ENCODE peak calls at places on chromosomes 12 and 14, in four cellular contexts. One of them, this sample, is unnamed.

GRCh38 chr12:118357327-118358007 is 15.2 kb downstream of the TAOK3 start:
- DNase-seq in heart left ventricle: no peak
- DNase-seq in cardiac fibroblast: peak; percentile 91
- DNase-seq in heart right ventricle: peak; percentile 74
- DNase-seq in this sample: no peak

GRCh38 chr12:94359761-94360160 is 99.9 kb downstream of the CEP83 start:
- DNase-seq in heart left ventricle: no peak
- DNase-seq in cardiac fibroblast: no peak
- DNase-seq in heart right ventricle: no peak
- DNase-seq in this sample: no peak

GRCh38 chr12:5332521-5332920 is 99.4 kb upstream of the NTF3 start:
- DNase-seq in heart left ventricle: no peak
- DNase-seq in cardiac fibroblast: no peak
- DNase-seq in heart right ventricle: no peak
- DNase-seq in this sample: no peak

GRCh38 chr12:127463237-127463636 is 803.7 kb upstream of the TMEM132C start:
- DNase-seq in heart left ventricle: no peak
- DNase-seq in cardiac fibroblast: no peak
- DNase-seq in heart right ventricle: no peak
- DNase-seq in this sample: no peak

GRCh38 chr12:88529531-88530488 is 50.5 kb downstream of the KITLG start:
- DNase-seq in heart left ventricle: no peak
- DNase-seq in cardiac fibroblast: no peak
- DNase-seq in heart right ventricle: no peak
- DNase-seq in this sample: peak; percentile 11

GRCh38 chr12:130839770-130840355 is 813 bp upstream of the STX2 start:
- DNase-seq in heart left ventricle: no peak
- DNase-seq in cardiac fibroblast: no peak
- DNase-seq in heart right ventricle: no peak
- DNase-seq in this sample: no peak

GRCh38 chr12:108850854-108851573 is 6.4 kb downstream of the SSH1 start:
- DNase-seq in heart left ventricle: peak; percentile 81
- DNase-seq in cardiac fibroblast: peak; percentile 97
- DNase-seq in heart right ventricle: peak; percentile 82
- DNase-seq in this sample: no peak

GRCh38 chr12:65695077-65695865 is 129.0 kb upstream of the HMGA2 start:
- DNase-seq in heart left ventricle: peak; percentile 70
- DNase-seq in cardiac fibroblast: peak; percentile 99
- DNase-seq in heart right ventricle: peak; percentile 16
- DNase-seq in this sample: peak; percentile 95

GRCh38 chr12:12265035-12265434 is 1.8 kb downstream of the LRP6 start:
- DNase-seq in heart left ventricle: no peak
- DNase-seq in cardiac fibroblast: no peak
- DNase-seq in heart right ventricle: no peak
- DNase-seq in this sample: no peak

GRCh38 chr12:96906849-96907664 is at the start of gene NEDD1:
- DNase-seq in heart left ventricle: peak; percentile 93
- DNase-seq in cardiac fibroblast: peak; percentile 79
- DNase-seq in heart right ventricle: peak; percentile 86
- DNase-seq in this sample: no peak

GRCh38 chr12:22738945-22739344 is 114.0 kb downstream of the ETNK1 start:
- DNase-seq in heart left ventricle: no peak
- DNase-seq in cardiac fibroblast: peak; percentile 76
- DNase-seq in heart right ventricle: no peak
- DNase-seq in this sample: peak; percentile 53

GRCh38 chr12:127998936-127999467 is 268.0 kb upstream of the TMEM132C start:
- DNase-seq in heart left ventricle: no peak
- DNase-seq in cardiac fibroblast: no peak
- DNase-seq in heart right ventricle: no peak
- DNase-seq in this sample: no peak

GRCh38 chr12:14841761-14842160 is 1.6 kb downstream of the ART4 start:
- DNase-seq in heart left ventricle: no peak
- DNase-seq in cardiac fibroblast: peak; percentile 92
- DNase-seq in heart right ventricle: peak; percentile 71
- DNase-seq in this sample: no peak

GRCh38 chr12:65584041-65584440 is 240.2 kb upstream of the HMGA2 start:
- DNase-seq in heart left ventricle: no peak
- DNase-seq in cardiac fibroblast: no peak
- DNase-seq in heart right ventricle: no peak
- DNase-seq in this sample: no peak

GRCh38 chr14:67492538-67492937 is 4.0 kb upstream of the TMEM229B start:
- DNase-seq in heart left ventricle: no peak
- DNase-seq in cardiac fibroblast: no peak
- DNase-seq in heart right ventricle: no peak
- DNase-seq in this sample: no peak

GRCh38 chr12:118737985-118738540 is 243.3 kb upstream of the SRRM4 start:
- DNase-seq in heart left ventricle: no peak
- DNase-seq in cardiac fibroblast: no peak
- DNase-seq in heart right ventricle: no peak
- DNase-seq in this sample: no peak

GRCh38 chr12:55682087-55682796 is 25.5 kb downstream of the ITGA7 start:
- DNase-seq in heart left ventricle: no peak
- DNase-seq in cardiac fibroblast: no peak
- DNase-seq in heart right ventricle: no peak
- DNase-seq in this sample: no peak
- H3K4me3 ChIP-seq in heart left ventricle: peak overlapping the region; percentile 46
- H3K4me3 ChIP-seq in cardiac fibroblast: no peak overlapping the region
- H3K4me3 ChIP-seq in heart right ventricle: peak overlapping the region; percentile 52
- H3K4me3 ChIP-seq in this sample: no peak overlapping the region

DNA sequence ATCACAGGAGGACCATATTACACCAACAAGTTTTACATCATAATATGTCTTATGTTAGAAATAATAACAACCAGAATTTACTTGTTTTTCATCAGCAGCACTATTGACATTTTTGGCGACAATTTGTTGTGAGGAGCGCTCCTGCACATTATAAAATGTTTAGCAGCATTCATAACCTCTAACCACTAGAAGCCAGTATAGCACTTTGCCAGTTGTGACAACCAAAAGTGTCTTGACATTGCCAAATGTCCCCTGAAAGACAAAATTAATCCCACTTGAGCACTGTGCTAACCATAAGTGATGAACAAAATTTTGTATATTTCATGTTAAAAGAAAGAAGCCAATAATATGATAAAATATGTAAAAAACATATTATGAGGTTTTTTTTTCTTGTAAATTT is 356.9 kb upstream of the LMO3 start:
- DNase-seq in heart left ventricle: no peak
- DNase-seq in cardiac fibroblast: no peak
- DNase-seq in heart right ventricle: no peak
- DNase-seq in this sample: no peak
- TF ChIP-seq CTCF in heart left ventricle: no peak
- TF ChIP-seq CTCF in cardiac fibroblast: no peak
- TF ChIP-seq CTCF in heart right ventricle: no peak
- TF ChIP-seq CTCF in this sample: no peak

GRCh38 chr14:35807131-35807961 is 1.7 kb downstream of the RALGAPA1 start:
- DNase-seq in heart left ventricle: no peak
- DNase-seq in cardiac fibroblast: peak; percentile 6
- DNase-seq in heart right ventricle: no peak
- DNase-seq in this sample: no peak
- H3K4me3 ChIP-seq in heart left ventricle: peak overlapping the region; percentile 71
- H3K4me3 ChIP-seq in cardiac fibroblast: peak overlapping the region; percentile 84
- H3K4me3 ChIP-seq in heart right ventricle: peak overlapping the region; percentile 92
- H3K4me3 ChIP-seq in this sample: peak overlapping the region; percentile 80

DNA sequence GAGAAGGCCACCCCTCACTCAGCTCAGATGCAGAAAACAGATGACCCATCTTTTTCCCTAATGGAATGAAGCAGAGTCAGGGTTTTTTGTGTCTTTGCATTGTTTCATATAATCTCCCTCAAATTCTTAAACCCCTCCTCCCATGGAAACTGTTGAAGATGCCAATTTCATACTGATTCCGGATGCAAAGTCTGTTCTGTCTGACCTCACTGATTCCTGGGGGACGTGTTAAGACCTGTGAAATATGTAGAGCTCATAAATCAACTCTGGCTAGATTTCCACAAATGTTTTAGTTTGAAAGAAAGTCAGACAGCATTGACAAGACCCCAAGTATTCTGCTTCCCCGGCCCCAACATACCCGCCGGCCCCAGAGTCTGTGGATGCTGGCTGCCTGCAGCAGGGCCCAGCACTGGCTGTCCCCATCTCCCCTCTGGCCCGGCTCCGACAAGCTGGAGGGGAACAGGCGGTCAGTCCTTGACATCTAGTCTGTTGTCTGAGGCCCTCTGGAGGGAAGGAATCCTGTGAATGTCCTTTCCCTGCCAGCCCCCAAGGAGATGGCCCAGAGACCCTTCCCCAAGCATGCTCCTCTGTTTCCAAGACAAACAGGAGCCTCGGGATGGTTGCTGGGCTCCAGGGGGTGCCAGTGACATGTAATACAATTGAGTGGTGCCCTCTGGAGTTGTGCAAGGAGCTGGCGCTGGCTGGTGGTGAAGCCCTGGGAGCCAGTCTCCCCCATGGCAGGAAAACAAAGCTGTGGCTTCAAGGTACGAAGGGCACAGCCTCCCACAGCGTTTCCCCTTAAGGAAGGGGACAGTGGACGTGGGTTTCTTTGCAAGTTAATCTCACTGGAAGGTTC is 22.4 kb downstream of the FBLN5 start:
- DNase-seq in heart left ventricle: peak; percentile 68
- DNase-seq in cardiac fibroblast: peak; percentile 63
- DNase-seq in heart right ventricle: no peak
- DNase-seq in this sample: peak; percentile 44
- TF ChIP-seq CTCF in heart left ventricle: no peak
- TF ChIP-seq CTCF in cardiac fibroblast: no peak
- TF ChIP-seq CTCF in heart right ventricle: no peak
- TF ChIP-seq CTCF in this sample: no peak

GRCh38 chr12:120230974-120231315 is 30.0 kb upstream of the RPLP0 start:
- DNase-seq in heart left ventricle: peak; percentile 34
- DNase-seq in cardiac fibroblast: no peak
- DNase-seq in heart right ventricle: no peak
- DNase-seq in this sample: no peak

GRCh38 chr12:120229071-120229582 is 28.2 kb upstream of the RPLP0 start:
- DNase-seq in heart left ventricle: no peak
- DNase-seq in cardiac fibroblast: no peak
- DNase-seq in heart right ventricle: peak; percentile 24
- DNase-seq in this sample: no peak

GRCh38 chr12:120229583-120230325 is 28.8 kb upstream of the RPLP0 start:
- DNase-seq in heart left ventricle: peak; percentile 70
- DNase-seq in cardiac fibroblast: peak; percentile 57
- DNase-seq in heart right ventricle: peak; percentile 26
- DNase-seq in this sample: no peak

GRCh38 chr12:120231316-120232011 is 30.6 kb upstream of the RPLP0 start:
- DNase-seq in heart left ventricle: peak; percentile 82
- DNase-seq in cardiac fibroblast: peak; percentile 97
- DNase-seq in heart right ventricle: peak; percentile 72
- DNase-seq in this sample: peak; percentile 73

DNA sequence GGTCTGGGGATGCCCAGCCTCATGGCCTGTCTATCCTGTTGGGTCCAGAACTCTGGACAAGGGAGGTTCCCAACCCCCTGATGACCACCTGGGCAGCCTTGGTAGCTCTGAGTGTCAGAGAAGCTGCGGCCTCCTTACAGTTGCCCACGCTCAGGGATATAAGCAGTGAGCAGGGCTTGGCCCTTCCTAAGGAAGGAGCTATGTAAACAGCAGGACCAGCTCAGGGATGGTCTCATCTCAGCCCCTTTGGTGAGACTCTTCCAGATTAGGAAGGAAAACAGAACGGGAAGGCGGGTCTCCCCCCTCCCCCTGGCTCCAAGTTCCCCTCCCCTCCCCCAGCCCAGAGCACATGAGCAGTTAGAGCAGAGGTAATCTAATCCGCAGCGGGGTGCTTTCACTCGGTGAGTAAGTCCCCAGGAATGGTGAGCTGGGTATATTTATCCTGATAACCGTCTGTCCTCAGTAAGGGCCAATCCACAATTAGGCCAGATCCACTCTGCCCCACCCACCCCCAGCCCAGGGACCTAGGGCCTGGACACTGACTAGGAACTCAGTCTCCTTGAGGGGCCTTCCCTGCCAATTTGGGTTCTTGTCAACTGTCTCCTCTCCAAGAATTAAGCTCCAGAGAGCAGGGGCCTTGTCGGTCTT is 29.5 kb upstream of the RPLP0 start:
- DNase-seq in heart left ventricle: peak; percentile 52
- DNase-seq in cardiac fibroblast: peak; percentile 95
- DNase-seq in heart right ventricle: peak; percentile 75
- DNase-seq in this sample: peak; percentile 84
- H3K4me3 ChIP-seq in heart left ventricle: peak overlapping the region; percentile 17
- H3K4me3 ChIP-seq in cardiac fibroblast: peak overlapping the region; percentile 35
- H3K4me3 ChIP-seq in heart right ventricle: peak overlapping the region; percentile 21
- H3K4me3 ChIP-seq in this sample: no peak overlapping the region

DNA sequence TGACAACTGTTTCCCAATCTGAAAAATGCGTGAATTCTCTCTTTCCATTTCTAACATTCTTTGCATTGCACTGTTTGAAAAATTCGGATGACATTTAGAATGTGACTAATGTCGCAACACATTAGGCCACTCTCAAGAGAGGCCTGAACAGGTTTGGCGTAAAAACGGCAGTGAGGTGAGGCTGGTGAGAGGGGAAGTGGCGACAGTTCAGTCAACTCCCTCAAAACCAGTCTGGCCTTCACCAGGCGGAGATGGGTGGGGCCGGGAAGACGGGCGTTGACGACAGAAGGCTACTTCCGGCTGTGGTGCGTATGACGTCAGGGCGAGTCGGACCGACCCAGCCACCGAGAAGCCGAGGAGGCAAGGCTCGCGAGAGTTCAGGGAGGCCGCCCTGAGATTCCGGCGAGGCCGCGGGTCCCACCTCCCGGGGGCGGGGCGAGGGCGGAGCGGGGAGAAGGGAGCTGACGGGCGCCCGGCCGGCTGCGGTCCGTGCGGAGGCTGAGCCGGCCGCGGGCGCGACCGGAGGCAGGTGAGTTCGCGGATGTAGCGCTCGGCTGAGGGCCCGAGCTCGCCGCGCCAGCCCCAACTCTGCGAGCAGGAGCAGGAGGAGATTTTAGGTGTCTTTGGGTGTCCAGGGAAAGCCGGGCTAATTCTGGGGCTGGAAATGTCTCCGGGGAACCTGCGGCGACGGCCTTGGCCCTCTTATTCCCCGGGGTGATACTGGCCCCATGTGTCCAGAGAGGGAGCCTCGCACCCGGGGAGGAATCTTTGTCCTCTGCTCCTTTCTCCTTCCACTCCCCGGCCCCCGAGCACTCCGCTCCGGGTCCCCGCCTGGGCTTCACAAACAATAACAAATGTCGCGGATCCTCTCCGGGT is at the start of gene STK38L:
- DNase-seq in heart left ventricle: peak; percentile 99
- DNase-seq in cardiac fibroblast: peak; percentile 97
- DNase-seq in heart right ventricle: peak; percentile 98
- DNase-seq in this sample: peak; percentile 88
- TF ChIP-seq CTCF in heart left ventricle: no peak
- TF ChIP-seq CTCF in cardiac fibroblast: no peak
- TF ChIP-seq CTCF in heart right ventricle: peak; percentile 36
- TF ChIP-seq CTCF in this sample: peak; percentile 28